ENCODE peak calls at places on chromosomes 12 and 14, in nine cellular contexts. H is mucosa of gallbladder, A is fibroblast of mammary gland, Z is GM04503, G is HS-5, E is cardiac fibroblast, C is mesothelial cell of epicardium, S is A673, M is neural progenitor cell. T is an unnamed sample.

GRCh38 chr12:51823875-51824565 is 24.5 kb downstream of the FIGNL2 start:
- DNase-seq in H (peak), A (peak), Z (peak), G (peak), E (peak), C (no peak), S (peak), M (peak), T (peak)

GRCh38 chr14:28653521-28653920 is 113.1 kb upstream of the FOXG1 start:
- DNase-seq in H (no peak), A (peak), Z (no peak), G (no peak), E (no peak), C (no peak), S (no peak), M (no peak), T (no peak)

GRCh38 chr12:132622437-132623071 is 4.0 kb downstream of the P2RX2 start:
- DNase-seq in H (peak), A (peak), Z (peak), G (no peak), E (peak), C (no peak), S (peak), M (no peak), T (no peak)

GRCh38 chr14:100673085-100673806 is 53.4 kb upstream of the DLK1 start:
- DNase-seq in H (peak), A (no peak), Z (no peak), G (no peak), E (no peak), C (no peak), S (no peak), M (peak), T (no peak)

GRCh38 chr12:56206373-56207166 is 15.2 kb downstream of the RNF41 start:
- DNase-seq in H (peak), A (peak), Z (no peak), G (no peak), E (peak), C (no peak), S (peak), M (peak), T (no peak)

GRCh38 chr14:54221971-54222370 is 174.8 kb upstream of the CDKN3 start:
- DNase-seq in H (no peak), A (no peak), Z (no peak), G (no peak), E (no peak), C (no peak), S (no peak), M (peak), T (no peak)

GRCh38 chr12:76272292-76272691 is 75.9 kb downstream of the BBS10 start:
- DNase-seq in H (no peak), A (no peak), Z (no peak), G (no peak), E (no peak), C (no peak), S (no peak), M (no peak), T (no peak)

GRCh38 chr14:81095539-81095938 is 125.2 kb downstream of the GTF2A1 start:
- DNase-seq in H (no peak), A (no peak), Z (no peak), G (no peak), E (no peak), C (no peak), S (no peak), M (no peak), T (no peak)

GRCh38 chr12:82966160-82966559 is 279.5 kb downstream of the TMTC2 start:
- DNase-seq in H (no peak), A (no peak), Z (no peak), G (no peak), E (peak), C (no peak), S (peak), M (no peak), T (no peak)

GRCh38 chr12:53563452-53563851 is 56.2 kb upstream of the NPFF start:
- DNase-seq in H (no peak), A (no peak), Z (no peak), G (no peak), E (no peak), C (no peak), S (no peak), M (no peak), T (no peak)

GRCh38 chr14:72641086-72641485 is 252.8 kb downstream of the DPF3 start:
- DNase-seq in H (no peak), A (no peak), Z (no peak), G (no peak), E (no peak), C (no peak), S (no peak), M (no peak), T (no peak)

GRCh38 chr12:123471374-123472068 is 13.6 kb downstream of the SNRNP35 start:
- DNase-seq in H (no peak), A (peak), Z (peak), G (no peak), E (peak), C (no peak), S (no peak), M (no peak), T (peak)

GRCh38 chr12:31589896-31590729 is 823 bp downstream of the DENND5B start:
- DNase-seq in H (peak), A (peak), Z (no peak), G (no peak), E (peak), C (peak), S (peak), M (peak), T (peak)

GRCh38 chr12:71195338-71195896 is 37.6 kb upstream of the TSPAN8 start:
- DNase-seq in H (no peak), A (no peak), Z (no peak), G (no peak), E (no peak), C (no peak), S (no peak), M (no peak), T (no peak)

GRCh38 chr14:68523994-68524725 is 268.7 kb downstream of the ZFP36L1 start:
- DNase-seq in H (peak), A (peak), Z (peak), G (no peak), E (peak), C (no peak), S (no peak), M (no peak), T (no peak)